ENCODE peak calls at places on chromosomes 16 and 17, in five cellular contexts. One of them, this sample, is unnamed.

GRCh38 chr17:8745586-8746500 is 1.2 kb upstream of the CCDC42 start:
- DNase-seq in T47D: peak
- DNase-seq in GM13977: peak
- DNase-seq in erythroblast: peak
- DNase-seq in activated naive CD8-positive, alpha-beta T cell treated with anti-CD3 and anti-CD28 coated beads, Interleukin-2, amount 50 U/mL, for 24 hours: peak
- DNase-seq in this sample: peak

GRCh38 chr16:88451586-88452484 is 1.2 kb upstream of the ZFPM1 start:
- DNase-seq in T47D: no peak
- DNase-seq in GM13977: no peak
- DNase-seq in erythroblast: peak
- DNase-seq in activated naive CD8-positive, alpha-beta T cell treated with anti-CD3 and anti-CD28 coated beads, Interleukin-2, amount 50 U/mL, for 24 hours: peak
- DNase-seq in this sample: peak

GRCh38 chr16:11190585-11191565 is 65.1 kb downstream of the SOCS1 start:
- DNase-seq in T47D: no peak
- DNase-seq in GM13977: no peak
- DNase-seq in erythroblast: no peak
- DNase-seq in activated naive CD8-positive, alpha-beta T cell treated with anti-CD3 and anti-CD28 coated beads, Interleukin-2, amount 50 U/mL, for 24 hours: no peak
- DNase-seq in this sample: no peak

GRCh38 chr16:51326131-51326856 is 175.2 kb upstream of the SALL1 start:
- DNase-seq in T47D: no peak
- DNase-seq in GM13977: no peak
- DNase-seq in erythroblast: peak
- DNase-seq in activated naive CD8-positive, alpha-beta T cell treated with anti-CD3 and anti-CD28 coated beads, Interleukin-2, amount 50 U/mL, for 24 hours: no peak
- DNase-seq in this sample: peak

GRCh38 chr17:67051837-67052236 is 7.5 kb downstream of the CACNG1 start:
- DNase-seq in T47D: no peak
- DNase-seq in GM13977: peak
- DNase-seq in erythroblast: no peak
- DNase-seq in activated naive CD8-positive, alpha-beta T cell treated with anti-CD3 and anti-CD28 coated beads, Interleukin-2, amount 50 U/mL, for 24 hours: no peak
- DNase-seq in this sample: no peak

GRCh38 chr17:64635647-64636305 is 26.3 kb downstream of the SMURF2 start:
- DNase-seq in T47D: no peak
- DNase-seq in GM13977: peak
- DNase-seq in erythroblast: no peak
- DNase-seq in activated naive CD8-positive, alpha-beta T cell treated with anti-CD3 and anti-CD28 coated beads, Interleukin-2, amount 50 U/mL, for 24 hours: no peak
- DNase-seq in this sample: no peak

GRCh38 chr17:62822080-62822904 is 14.2 kb upstream of the MARCHF10 start:
- DNase-seq in T47D: no peak
- DNase-seq in GM13977: no peak
- DNase-seq in erythroblast: peak
- DNase-seq in activated naive CD8-positive, alpha-beta T cell treated with anti-CD3 and anti-CD28 coated beads, Interleukin-2, amount 50 U/mL, for 24 hours: no peak
- DNase-seq in this sample: no peak

GRCh38 chr17:79843917-79844815 is 4.9 kb upstream of the CBX4 start:
- DNase-seq in T47D: peak
- DNase-seq in GM13977: no peak
- DNase-seq in erythroblast: peak
- DNase-seq in activated naive CD8-positive, alpha-beta T cell treated with anti-CD3 and anti-CD28 coated beads, Interleukin-2, amount 50 U/mL, for 24 hours: no peak
- DNase-seq in this sample: no peak

GRCh38 chr16:2388139-2388874 is 40.9 kb upstream of the CCNF start:
- DNase-seq in T47D: no peak
- DNase-seq in GM13977: no peak
- DNase-seq in erythroblast: no peak
- DNase-seq in activated naive CD8-positive, alpha-beta T cell treated with anti-CD3 and anti-CD28 coated beads, Interleukin-2, amount 50 U/mL, for 24 hours: no peak
- DNase-seq in this sample: no peak